ENCODE peak calls at places on chromosomes 7 and 10, in five cellular contexts. N is H9, D is neuronal stem cell, V is GM23338, I is MM.1S. G is an unnamed sample. For H3K4me1, the result is how much of the 10 kb centered on the place peaks cover.

GRCh38 chr7:84950836-84951235 is 236.0 kb downstream of the SEMA3D start:
- DNase-seq in N (no peak), D (no peak), V (no peak), I (no peak), G (no peak)

GRCh38 chr7:1513657-1514095 is 9.5 kb upstream of the INTS1 start:
- DNase-seq in N (no peak), D (no peak), V (no peak), I (no peak), G (no peak)

GRCh38 chr7:74284781-74285259 is 4.4 kb upstream of the CLIP2 start:
- DNase-seq in N (no peak), D (no peak), V (peak), I (no peak), G (no peak)

GRCh38 chr10:98388086-98388655 is 26.8 kb downstream of the PYROXD2 start:
- DNase-seq in N (peak), D (no peak), V (peak), I (no peak), G (no peak)

GRCh38 chr10:131790021-131790420 is 110.8 kb upstream of the PPP2R2D start:
- DNase-seq in N (peak), D (no peak), V (no peak), I (no peak), G (peak)

GRCh38 chr10:21529236-21529910 is 3.9 kb upstream of the SKIDA1 start:
- DNase-seq in N (no peak), D (no peak), V (no peak), I (no peak), G (no peak)

GRCh38 chr10:8305871-8306652 is 251.6 kb downstream of the GATA3 start:
- DNase-seq in N (no peak), D (no peak), V (no peak), I (no peak), G (no peak)

GRCh38 chr7:73918926-73919693 is 58.2 kb downstream of the TMEM270 start:
- DNase-seq in N (peak), D (peak), V (peak), I (no peak), G (no peak)

GRCh38 chr10:6050801-6051445 is 11.2 kb downstream of the IL2RA start:
- DNase-seq in N (no peak), D (no peak), V (peak), I (peak), G (peak)

GRCh38 chr7:74343281-74344127 is 54.3 kb downstream of the CLIP2 start:
- DNase-seq in N (no peak), D (no peak), V (no peak), I (no peak), G (no peak)

GRCh38 chr7:13179775-13180448 is 492.5 kb downstream of the ARL4A start:
- DNase-seq in N (no peak), D (no peak), V (no peak), I (no peak), G (no peak)

GRCh38 chr7:105693576-105693975 is 112.3 kb upstream of the EFCAB10 start:
- DNase-seq in N (no peak), D (no peak), V (no peak), I (no peak), G (no peak)

GRCh38 chr7:75056476-75056875 is 17.1 kb downstream of the RCC1L start:
- DNase-seq in N (no peak), D (no peak), V (no peak), I (no peak), G (no peak)

GRCh38 chr10:70916241-70916640 is 27.9 kb upstream of the PCBD1 start:
- DNase-seq in N (no peak), D (no peak), V (no peak), I (no peak), G (no peak)

GRCh38 chr10:91381562-91381923 is 28.6 kb upstream of the HECTD2 start:
- DNase-seq in N (no peak), D (no peak), V (no peak), I (no peak), G (peak)

GRCh38 chr7:105853931-105854419 is 22.4 kb downstream of the ATXN7L1 start:
- DNase-seq in N (no peak), D (no peak), V (peak), I (no peak), G (peak)

GRCh38 chr7:130831322-130831721 is 97.3 kb upstream of the KLF14 start:
- DNase-seq in N (no peak), D (no peak), V (no peak), I (no peak), G (no peak)

GRCh38 chr10:59336632-59337031 is 25.7 kb downstream of the FAM13C start:
- DNase-seq in N (no peak), D (no peak), V (no peak), I (no peak), G (no peak)

GRCh38 chr7:112160130-112160770 is 45.9 kb downstream of the DOCK4 start:
- DNase-seq in N (no peak), D (no peak), V (no peak), I (no peak), G (no peak)

GRCh38 chr7:96330193-96330592 is 8.3 kb upstream of the SLC25A13 start:
- DNase-seq in N (no peak), D (no peak), V (no peak), I (no peak), G (no peak)

GRCh38 chr10:121658111-121658510 is 59.9 kb upstream of the FGFR2 start:
- DNase-seq in N (no peak), D (no peak), V (no peak), I (no peak), G (no peak)

GRCh38 chr10:78863601-78864239 is 205.0 kb upstream of the ZMIZ1 start:
- DNase-seq in N (no peak), D (no peak), V (no peak), I (no peak), G (no peak)

GRCh38 chr10:88270871-88271713 is 312.0 kb downstream of the RNLS start:
- DNase-seq in N (no peak), D (no peak), V (no peak), I (peak), G (peak)

GRCh38 chr7:53121374-53121773 is 85.9 kb downstream of the POM121L12 start:
- DNase-seq in N (no peak), D (no peak), V (no peak), I (no peak), G (no peak)

GRCh38 chr7:123494193-123494796 is 40.1 kb downstream of the IQUB start:
- DNase-seq in N (no peak), D (no peak), V (peak), I (peak), G (peak)

GRCh38 chr10:69912584-69912983 is 110.9 kb downstream of the COL13A1 start:
- DNase-seq in N (no peak), D (no peak), V (no peak), I (no peak), G (no peak)

GRCh38 chr10:98419456-98420261 is 4.7 kb upstream of the PYROXD2 start:
- DNase-seq in N (no peak), D (no peak), V (no peak), I (no peak), G (no peak)

GRCh38 chr10:3054816-3055202 is 12.5 kb upstream of the PFKP start:
- DNase-seq in N (no peak), D (no peak), V (no peak), I (no peak), G (no peak)

GRCh38 chr10:89283988-89284475 is 17.8 kb upstream of the IFIT2 start:
- DNase-seq in N (peak), D (no peak), V (peak), I (no peak), G (no peak)

GRCh38 chr10:89279449-89279869 is 22.4 kb upstream of the IFIT2 start:
- DNase-seq in N (no peak), D (no peak), V (no peak), I (no peak), G (no peak)

GRCh38 chr10:89281606-89282395 is 20.0 kb upstream of the IFIT2 start:
- DNase-seq in N (no peak), D (no peak), V (no peak), I (no peak), G (no peak)

GRCh38 chr10:89280501-89280900 is 21.3 kb upstream of the IFIT2 start:
- DNase-seq in N (no peak), D (no peak), V (no peak), I (no peak), G (no peak)

DNA sequence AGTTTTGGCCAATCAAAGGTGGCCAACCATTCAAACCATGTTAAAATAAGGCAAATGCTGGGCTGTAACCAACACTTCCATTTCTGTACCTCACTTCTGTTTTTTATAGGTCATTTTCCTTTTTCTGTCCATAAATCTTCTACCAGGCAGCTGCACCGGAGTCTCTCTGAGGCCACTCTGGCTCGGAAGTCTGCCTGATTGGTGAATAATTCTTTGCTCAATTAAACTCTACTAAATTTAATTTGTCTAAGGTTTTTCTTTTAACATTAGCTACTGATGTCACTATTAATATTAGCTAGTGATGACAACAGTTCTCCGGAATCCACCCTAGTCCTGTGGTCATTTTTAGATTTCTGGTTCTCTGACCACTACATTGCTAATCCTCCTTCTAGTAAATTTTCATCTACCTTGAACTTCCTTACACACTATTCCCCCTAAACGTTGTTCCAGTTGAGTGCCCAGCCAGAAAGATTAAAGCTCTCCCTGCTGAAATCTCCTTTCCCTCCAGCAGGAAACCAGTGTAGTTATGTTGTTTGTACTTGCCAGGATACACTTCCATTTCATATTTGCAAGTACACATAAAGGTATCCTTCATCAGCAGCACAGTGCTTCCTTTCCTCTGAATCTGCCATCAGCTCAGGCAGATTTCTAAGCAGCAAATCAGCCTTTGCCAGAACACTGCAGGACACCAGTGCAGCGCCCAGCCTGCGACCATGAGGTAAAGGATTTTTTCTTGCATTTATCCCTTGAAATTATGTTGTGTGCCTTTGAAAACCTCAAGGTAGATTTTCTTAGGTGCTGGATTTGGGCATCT is 18.5 kb upstream of the IFIT2 start:
- DNase-seq in N (no peak), D (no peak), V (no peak), I (no peak), G (no peak)
- H3K4me1 ChIP-seq in N (under half), D (under half), V (under half), I (under half), G (under half)

GRCh38 chr10:73577788-73578187 is 13.4 kb downstream of the USP54 start:
- DNase-seq in N (no peak), D (no peak), V (peak), I (no peak), G (no peak)
- H2AFZ ChIP-seq in N (no peak), D (no peak), V (no peak), I (no peak), G (no peak)

GRCh38 chr10:123158682-123159081 is 4.5 kb downstream of the BUB3 start:
- DNase-seq in N (no peak), D (no peak), V (no peak), I (no peak), G (no peak)
- H3K4me1 ChIP-seq in N (under half), D (under half), V (under half), I (under half), G (half or more)

GRCh38 chr10:26474062-26474461 is 35.9 kb downstream of the APBB1IP start:
- DNase-seq in N (no peak), D (no peak), V (no peak), I (no peak), G (no peak)
- H2AFZ ChIP-seq in N (no peak), D (no peak), V (no peak), I (no peak), G (no peak)

GRCh38 chr10:103147645-103148044 is 45.4 kb downstream of the NT5C2 start:
- DNase-seq in N (no peak), D (no peak), V (no peak), I (no peak), G (no peak)
- H3K4me1 ChIP-seq in N (under half), D (under half), V (under half), I (under half), G (under half)

DNA sequence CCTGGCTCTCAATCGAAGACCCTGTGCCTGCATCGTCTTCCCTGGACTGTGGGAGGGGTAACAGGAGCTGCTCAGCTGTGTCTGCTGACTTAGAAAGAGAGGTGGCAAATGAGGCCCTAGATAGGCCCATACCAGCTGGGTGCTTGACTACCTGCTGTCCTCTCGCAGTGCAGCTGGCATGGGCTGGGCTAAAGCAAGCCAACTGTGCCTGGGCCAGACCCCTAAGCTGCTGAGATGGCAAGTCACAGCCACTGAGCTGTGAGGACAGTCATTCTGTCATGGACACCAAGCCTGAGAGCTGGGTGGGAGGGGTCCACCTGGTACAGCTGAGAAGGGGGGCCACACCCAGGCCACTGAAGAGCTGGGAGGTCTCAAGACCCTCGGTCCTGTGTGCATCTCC is 45.8 kb upstream of the AQP1 start:
- DNase-seq in N (no peak), D (no peak), V (no peak), I (no peak), G (no peak)
- H2AFZ ChIP-seq in N (no peak), D (no peak), V (no peak), I (no peak), G (no peak)

GRCh38 chr7:55053651-55054226 is 34.9 kb downstream of the EGFR start:
- DNase-seq in N (no peak), D (no peak), V (no peak), I (no peak), G (no peak)
- H3K4me1 ChIP-seq in N (under half), D (under half), V (under half), I (under half), G (under half)

G was measured in DND-41.